ENCODE peak calls at places on chromosomes 16 and 17, in ten cellular contexts. One of them, this sample, is unnamed.

GRCh38 chr17:71084219-71084618 is 914.9 kb downstream of the KCNJ2 start:
- DNase-seq in fibroblast of lung: no peak
- DNase-seq in stimulated activated CD4-positive, alpha-beta T cell treated with anti-CD3 and anti-CD28 coated beads, TNF-alpha, amount 100 ng/mL, for 48 hours: no peak
- DNase-seq in MCF 10A: peak; percentile 76
- DNase-seq in activated CD4-positive, alpha-beta T cell treated with anti-CD3 and anti-CD28 coated beads, Interleukin-2, amount 10 ng/mL, durations not matched to agents 7 days and 5 days: no peak
- DNase-seq in AG09309: no peak
- DNase-seq in GM20000: no peak
- DNase-seq in activated T-cell treated with anti-CD3 and anti-CD28 coated beads, Interleukin-2, amount 50 U/mL, for 1 hour: no peak
- DNase-seq in right cardiac atrium: no peak
- DNase-seq in brain microvascular endothelial cell: peak; percentile 16
- DNase-seq in this sample: no peak

GRCh38 chr17:14715531-14715930 is 414.6 kb downstream of the HS3ST3B1 start:
- DNase-seq in fibroblast of lung: no peak
- DNase-seq in GM20000: no peak
- DNase-seq in brain microvascular endothelial cell: no peak
- DNase-seq in MCF 10A: no peak
- DNase-seq in AG09309: no peak
- DNase-seq in activated T-cell treated with anti-CD3 and anti-CD28 coated beads, Interleukin-2, amount 50 U/mL, for 1 hour: no peak
- DNase-seq in activated CD4-positive, alpha-beta T cell treated with anti-CD3 and anti-CD28 coated beads, Interleukin-2, amount 10 ng/mL, durations not matched to agents 7 days and 5 days: no peak
- DNase-seq in stimulated activated CD4-positive, alpha-beta T cell treated with anti-CD3 and anti-CD28 coated beads, TNF-alpha, amount 100 ng/mL, for 48 hours: no peak
- DNase-seq in right cardiac atrium: no peak
- DNase-seq in this sample: no peak

GRCh38 chr17:77366206-77366557 is 225.4 kb downstream of the SEC14L1 start:
- DNase-seq in GM20000: no peak
- DNase-seq in right cardiac atrium: no peak
- DNase-seq in activated T-cell treated with anti-CD3 and anti-CD28 coated beads, Interleukin-2, amount 50 U/mL, for 1 hour: no peak
- DNase-seq in AG09309: no peak
- DNase-seq in activated CD4-positive, alpha-beta T cell treated with anti-CD3 and anti-CD28 coated beads, Interleukin-2, amount 10 ng/mL, durations not matched to agents 7 days and 5 days: no peak
- DNase-seq in fibroblast of lung: no peak
- DNase-seq in brain microvascular endothelial cell: no peak
- DNase-seq in stimulated activated CD4-positive, alpha-beta T cell treated with anti-CD3 and anti-CD28 coated beads, TNF-alpha, amount 100 ng/mL, for 48 hours: no peak
- DNase-seq in MCF 10A: no peak
- DNase-seq in this sample: no peak

GRCh38 chr17:40598021-40598927 is 33.0 kb upstream of the CCR7 start:
- DNase-seq in GM20000: peak; percentile 53
- DNase-seq in right cardiac atrium: no peak
- DNase-seq in activated CD4-positive, alpha-beta T cell treated with anti-CD3 and anti-CD28 coated beads, Interleukin-2, amount 10 ng/mL, durations not matched to agents 7 days and 5 days: peak; percentile 66
- DNase-seq in stimulated activated CD4-positive, alpha-beta T cell treated with anti-CD3 and anti-CD28 coated beads, TNF-alpha, amount 100 ng/mL, for 48 hours: peak; percentile 78
- DNase-seq in MCF 10A: no peak
- DNase-seq in activated T-cell treated with anti-CD3 and anti-CD28 coated beads, Interleukin-2, amount 50 U/mL, for 1 hour: peak; percentile 61
- DNase-seq in AG09309: no peak
- DNase-seq in brain microvascular endothelial cell: no peak
- DNase-seq in fibroblast of lung: no peak
- DNase-seq in this sample: no peak

GRCh38 chr17:7632492-7632894 is 2.6 kb downstream of the SHBG start:
- DNase-seq in fibroblast of lung: peak; percentile 36
- DNase-seq in right cardiac atrium: no peak
- DNase-seq in activated T-cell treated with anti-CD3 and anti-CD28 coated beads, Interleukin-2, amount 50 U/mL, for 1 hour: no peak
- DNase-seq in AG09309: no peak
- DNase-seq in activated CD4-positive, alpha-beta T cell treated with anti-CD3 and anti-CD28 coated beads, Interleukin-2, amount 10 ng/mL, durations not matched to agents 7 days and 5 days: peak; percentile 50
- DNase-seq in MCF 10A: peak; percentile 69
- DNase-seq in GM20000: peak; percentile 75
- DNase-seq in stimulated activated CD4-positive, alpha-beta T cell treated with anti-CD3 and anti-CD28 coated beads, TNF-alpha, amount 100 ng/mL, for 48 hours: no peak
- DNase-seq in brain microvascular endothelial cell: no peak
- DNase-seq in this sample: no peak

GRCh38 chr16:88116121-88116900 is 165.1 kb downstream of the BANP start:
- DNase-seq in right cardiac atrium: no peak
- DNase-seq in GM20000: no peak
- DNase-seq in activated T-cell treated with anti-CD3 and anti-CD28 coated beads, Interleukin-2, amount 50 U/mL, for 1 hour: no peak
- DNase-seq in brain microvascular endothelial cell: peak; percentile 72
- DNase-seq in AG09309: no peak
- DNase-seq in MCF 10A: no peak
- DNase-seq in stimulated activated CD4-positive, alpha-beta T cell treated with anti-CD3 and anti-CD28 coated beads, TNF-alpha, amount 100 ng/mL, for 48 hours: no peak
- DNase-seq in activated CD4-positive, alpha-beta T cell treated with anti-CD3 and anti-CD28 coated beads, Interleukin-2, amount 10 ng/mL, durations not matched to agents 7 days and 5 days: no peak
- DNase-seq in fibroblast of lung: peak; percentile 51
- DNase-seq in this sample: no peak

GRCh38 chr17:58756246-58757161 is 850 bp downstream of the PPM1E start:
- DNase-seq in activated T-cell treated with anti-CD3 and anti-CD28 coated beads, Interleukin-2, amount 50 U/mL, for 1 hour: peak; percentile 23
- DNase-seq in stimulated activated CD4-positive, alpha-beta T cell treated with anti-CD3 and anti-CD28 coated beads, TNF-alpha, amount 100 ng/mL, for 48 hours: no peak
- DNase-seq in GM20000: peak; percentile 61
- DNase-seq in AG09309: no peak
- DNase-seq in activated CD4-positive, alpha-beta T cell treated with anti-CD3 and anti-CD28 coated beads, Interleukin-2, amount 10 ng/mL, durations not matched to agents 7 days and 5 days: no peak
- DNase-seq in MCF 10A: no peak
- DNase-seq in fibroblast of lung: peak; percentile 8
- DNase-seq in brain microvascular endothelial cell: no peak
- DNase-seq in right cardiac atrium: no peak
- DNase-seq in this sample: no peak

GRCh38 chr16:66751135-66751991 is at the start of gene DYNC1LI2:
- DNase-seq in stimulated activated CD4-positive, alpha-beta T cell treated with anti-CD3 and anti-CD28 coated beads, TNF-alpha, amount 100 ng/mL, for 48 hours: peak; percentile 74
- DNase-seq in fibroblast of lung: peak; percentile 62
- DNase-seq in activated T-cell treated with anti-CD3 and anti-CD28 coated beads, Interleukin-2, amount 50 U/mL, for 1 hour: peak; percentile 92
- DNase-seq in right cardiac atrium: peak; percentile 94
- DNase-seq in brain microvascular endothelial cell: peak; percentile 53
- DNase-seq in GM20000: peak; percentile 98
- DNase-seq in AG09309: no peak
- DNase-seq in MCF 10A: peak; percentile 63
- DNase-seq in activated CD4-positive, alpha-beta T cell treated with anti-CD3 and anti-CD28 coated beads, Interleukin-2, amount 10 ng/mL, durations not matched to agents 7 days and 5 days: peak; percentile 84
- DNase-seq in this sample: no peak

GRCh38 chr16:5560084-5560483 is 462.5 kb upstream of the EEF2KMT start:
- DNase-seq in GM20000: no peak
- DNase-seq in activated CD4-positive, alpha-beta T cell treated with anti-CD3 and anti-CD28 coated beads, Interleukin-2, amount 10 ng/mL, durations not matched to agents 7 days and 5 days: no peak
- DNase-seq in MCF 10A: no peak
- DNase-seq in brain microvascular endothelial cell: no peak
- DNase-seq in fibroblast of lung: no peak
- DNase-seq in stimulated activated CD4-positive, alpha-beta T cell treated with anti-CD3 and anti-CD28 coated beads, TNF-alpha, amount 100 ng/mL, for 48 hours: no peak
- DNase-seq in AG09309: no peak
- DNase-seq in activated T-cell treated with anti-CD3 and anti-CD28 coated beads, Interleukin-2, amount 50 U/mL, for 1 hour: no peak
- DNase-seq in right cardiac atrium: no peak
- DNase-seq in this sample: no peak

GRCh38 chr17:59829217-59830006 is 63.3 kb downstream of the TUBD1 start:
- DNase-seq in stimulated activated CD4-positive, alpha-beta T cell treated with anti-CD3 and anti-CD28 coated beads, TNF-alpha, amount 100 ng/mL, for 48 hours: no peak
- DNase-seq in MCF 10A: peak; percentile 98
- DNase-seq in fibroblast of lung: peak; percentile 100
- DNase-seq in activated CD4-positive, alpha-beta T cell treated with anti-CD3 and anti-CD28 coated beads, Interleukin-2, amount 10 ng/mL, durations not matched to agents 7 days and 5 days: peak; percentile 59
- DNase-seq in GM20000: peak; percentile 55
- DNase-seq in activated T-cell treated with anti-CD3 and anti-CD28 coated beads, Interleukin-2, amount 50 U/mL, for 1 hour: no peak
- DNase-seq in AG09309: peak; percentile 98
- DNase-seq in brain microvascular endothelial cell: peak; percentile 98
- DNase-seq in right cardiac atrium: no peak
- DNase-seq in this sample: peak; percentile 8

GRCh38 chr17:74641224-74641948 is 17.8 kb upstream of the CD300E start:
- DNase-seq in stimulated activated CD4-positive, alpha-beta T cell treated with anti-CD3 and anti-CD28 coated beads, TNF-alpha, amount 100 ng/mL, for 48 hours: no peak
- DNase-seq in right cardiac atrium: no peak
- DNase-seq in activated T-cell treated with anti-CD3 and anti-CD28 coated beads, Interleukin-2, amount 50 U/mL, for 1 hour: no peak
- DNase-seq in AG09309: no peak
- DNase-seq in fibroblast of lung: no peak
- DNase-seq in activated CD4-positive, alpha-beta T cell treated with anti-CD3 and anti-CD28 coated beads, Interleukin-2, amount 10 ng/mL, durations not matched to agents 7 days and 5 days: no peak
- DNase-seq in MCF 10A: no peak
- DNase-seq in brain microvascular endothelial cell: no peak
- DNase-seq in GM20000: no peak
- DNase-seq in this sample: no peak

GRCh38 chr16:89315791-89316581 is 98.5 kb downstream of the ZNF778 start:
- DNase-seq in stimulated activated CD4-positive, alpha-beta T cell treated with anti-CD3 and anti-CD28 coated beads, TNF-alpha, amount 100 ng/mL, for 48 hours: peak; percentile 53
- DNase-seq in MCF 10A: peak; percentile 83
- DNase-seq in GM20000: peak; percentile 74
- DNase-seq in fibroblast of lung: peak; percentile 94
- DNase-seq in brain microvascular endothelial cell: peak; percentile 89
- DNase-seq in activated CD4-positive, alpha-beta T cell treated with anti-CD3 and anti-CD28 coated beads, Interleukin-2, amount 10 ng/mL, durations not matched to agents 7 days and 5 days: peak; percentile 87
- DNase-seq in AG09309: no peak
- DNase-seq in right cardiac atrium: peak; percentile 75
- DNase-seq in activated T-cell treated with anti-CD3 and anti-CD28 coated beads, Interleukin-2, amount 50 U/mL, for 1 hour: peak; percentile 77
- DNase-seq in this sample: no peak

GRCh38 chr16:29784901-29785500 is 5.5 kb upstream of the KIF22 start:
- DNase-seq in MCF 10A: no peak
- DNase-seq in stimulated activated CD4-positive, alpha-beta T cell treated with anti-CD3 and anti-CD28 coated beads, TNF-alpha, amount 100 ng/mL, for 48 hours: peak; percentile 78
- DNase-seq in activated CD4-positive, alpha-beta T cell treated with anti-CD3 and anti-CD28 coated beads, Interleukin-2, amount 10 ng/mL, durations not matched to agents 7 days and 5 days: peak; percentile 71
- DNase-seq in brain microvascular endothelial cell: peak; percentile 45
- DNase-seq in AG09309: no peak
- DNase-seq in GM20000: peak; percentile 74
- DNase-seq in right cardiac atrium: peak; percentile 93
- DNase-seq in activated T-cell treated with anti-CD3 and anti-CD28 coated beads, Interleukin-2, amount 50 U/mL, for 1 hour: peak; percentile 84
- DNase-seq in fibroblast of lung: peak; percentile 58
- DNase-seq in this sample: no peak

GRCh38 chr17:17398928-17399926 is 77.6 kb upstream of the MED9 start:
- DNase-seq in MCF 10A: no peak
- DNase-seq in right cardiac atrium: no peak
- DNase-seq in fibroblast of lung: no peak
- DNase-seq in GM20000: no peak
- DNase-seq in AG09309: no peak
- DNase-seq in stimulated activated CD4-positive, alpha-beta T cell treated with anti-CD3 and anti-CD28 coated beads, TNF-alpha, amount 100 ng/mL, for 48 hours: no peak
- DNase-seq in brain microvascular endothelial cell: no peak
- DNase-seq in activated T-cell treated with anti-CD3 and anti-CD28 coated beads, Interleukin-2, amount 50 U/mL, for 1 hour: no peak
- DNase-seq in activated CD4-positive, alpha-beta T cell treated with anti-CD3 and anti-CD28 coated beads, Interleukin-2, amount 10 ng/mL, durations not matched to agents 7 days and 5 days: no peak
- DNase-seq in this sample: no peak

This sample was measured in NCI-H187 treated with DMSO at 0.1 percent for 48 hours.